ENCODE peak calls at places on chromosomes 12 and 14, in seven cellular contexts. Q is neural progenitor cell; F is ovary; C is psoas muscle; U is CD4-positive, CD25-positive, alpha-beta regulatory T cell; X is iPS DF 6.9; T is aorta. D is an unnamed sample.

GRCh38 chr14:81990312-81990761 is 456.7 kb upstream of the SEL1L start:
- DNase-seq in Q (peak; percentile 63), F (peak; percentile 23), C (no peak), U (peak; percentile 14), X (peak; percentile 63), T (no peak), D (peak; percentile 30)

GRCh38 chr14:24874514-24875202 is 175.3 kb downstream of the STXBP6 start:
- DNase-seq in Q (no peak), F (no peak), C (no peak), U (no peak), X (no peak), T (no peak), D (no peak)

GRCh38 chr12:121712462-121713256 is at the start of gene TMEM120B:
- DNase-seq in Q (peak; percentile 86), F (peak; percentile 87), C (peak; percentile 88), U (peak; percentile 86), X (no peak), T (peak; percentile 89), D (peak; percentile 95)

GRCh38 chr12:43692064-43692463 is 66.5 kb downstream of the PUS7L start:
- DNase-seq in Q (no peak), F (no peak), C (no peak), U (no peak), X (no peak), T (no peak), D (no peak)

GRCh38 chr12:21501258-21502163 is at the start of the genes GOLT1B and RECQL:
- DNase-seq in Q (peak; percentile 97), F (peak; percentile 86), C (peak; percentile 88), U (peak; percentile 94), X (peak; percentile 99), T (peak; percentile 95), D (peak; percentile 95)

GRCh38 chr14:68771631-68772030 is 21.2 kb downstream of the ZFP36L1 start:
- DNase-seq in Q (no peak), F (no peak), C (no peak), U (no peak), X (no peak), T (peak; percentile 60), D (peak; percentile 78)

GRCh38 chr14:95018845-95019244 is 138.5 kb downstream of the DICER1 start:
- DNase-seq in Q (no peak), F (no peak), C (no peak), U (no peak), X (no peak), T (no peak), D (no peak)

GRCh38 chr12:110001596-110001995 is 2.4 kb downstream of the ANKRD13A start:
- DNase-seq in Q (no peak), F (no peak), C (no peak), U (no peak), X (no peak), T (no peak), D (no peak)

GRCh38 chr12:78674311-78675085 is 190.1 kb upstream of the SYT1 start:
- DNase-seq in Q (no peak), F (no peak), C (no peak), U (no peak), X (no peak), T (no peak), D (no peak)

GRCh38 chr12:3313655-3314305 is 177.2 kb upstream of the PRMT8 start:
- DNase-seq in Q (peak; percentile 74), F (no peak), C (no peak), U (peak; percentile 5), X (no peak), T (no peak), D (no peak)

GRCh38 chr12:108839011-108839889 is 18.1 kb downstream of the SSH1 start:
- DNase-seq in Q (no peak), F (no peak), C (peak; percentile 72), U (no peak), X (no peak), T (peak; percentile 89), D (peak; percentile 64)

GRCh38 chr14:23421594-23421993 is 13.5 kb upstream of the MYH6 start:
- DNase-seq in Q (no peak), F (no peak), C (no peak), U (no peak), X (no peak), T (no peak), D (no peak)

GRCh38 chr12:14999421-15000047 is 26.7 kb downstream of the PDE6H start:
- DNase-seq in Q (no peak), F (no peak), C (no peak), U (no peak), X (no peak), T (no peak), D (no peak)

GRCh38 chr12:3065300-3065699 is 11.9 kb upstream of the TSPAN9 start:
- DNase-seq in Q (no peak), F (no peak), C (no peak), U (no peak), X (no peak), T (no peak), D (no peak)

GRCh38 chr12:88562846-88563582 is 17.3 kb downstream of the KITLG start:
- DNase-seq in Q (no peak), F (no peak), C (no peak), U (no peak), X (no peak), T (no peak), D (no peak)
- H3K4me1 ChIP-seq in Q (peaks cover 9% of the 10 kb centered on the region), F (no peaks in the 10 kb centered on the region), C (no peaks in the 10 kb centered on the region), U (no peaks in the 10 kb centered on the region), X (no peaks in the 10 kb centered on the region), T (no peaks in the 10 kb centered on the region), D (no peaks in the 10 kb centered on the region)

GRCh38 chr14:103715052-103716000 is at the start of the genes XRCC3 and ZFYVE21:
- DNase-seq in Q (peak; percentile 100), F (peak; percentile 99), C (peak; percentile 100), U (peak; percentile 100), X (peak; percentile 98), T (peak; percentile 100), D (peak; percentile 100)
- H3K4me1 ChIP-seq in Q (peaks cover 27% of the 10 kb centered on the region), F (peaks cover 25% of the 10 kb centered on the region), C (peaks cover 52% of the 10 kb centered on the region), U (peaks cover 18% of the 10 kb centered on the region), X (peaks cover 3% of the 10 kb centered on the region), T (no peaks in the 10 kb centered on the region), D (peaks cover 31% of the 10 kb centered on the region)

GRCh38 chr14:20683896-20684661 is at the start of gene RNASE4:
- DNase-seq in Q (peak; percentile 77), F (peak; percentile 90), C (peak; percentile 80), U (peak; percentile 87), X (no peak), T (peak; percentile 92), D (peak; percentile 80)
- H3K4me1 ChIP-seq in Q (peaks cover 8% of the 10 kb centered on the region), F (peaks cover 10% of the 10 kb centered on the region), C (peaks cover 17% of the 10 kb centered on the region), U (peaks cover 45% of the 10 kb centered on the region), X (no peaks in the 10 kb centered on the region), T (no peaks in the 10 kb centered on the region), D (peaks cover 14% of the 10 kb centered on the region)

DNA sequence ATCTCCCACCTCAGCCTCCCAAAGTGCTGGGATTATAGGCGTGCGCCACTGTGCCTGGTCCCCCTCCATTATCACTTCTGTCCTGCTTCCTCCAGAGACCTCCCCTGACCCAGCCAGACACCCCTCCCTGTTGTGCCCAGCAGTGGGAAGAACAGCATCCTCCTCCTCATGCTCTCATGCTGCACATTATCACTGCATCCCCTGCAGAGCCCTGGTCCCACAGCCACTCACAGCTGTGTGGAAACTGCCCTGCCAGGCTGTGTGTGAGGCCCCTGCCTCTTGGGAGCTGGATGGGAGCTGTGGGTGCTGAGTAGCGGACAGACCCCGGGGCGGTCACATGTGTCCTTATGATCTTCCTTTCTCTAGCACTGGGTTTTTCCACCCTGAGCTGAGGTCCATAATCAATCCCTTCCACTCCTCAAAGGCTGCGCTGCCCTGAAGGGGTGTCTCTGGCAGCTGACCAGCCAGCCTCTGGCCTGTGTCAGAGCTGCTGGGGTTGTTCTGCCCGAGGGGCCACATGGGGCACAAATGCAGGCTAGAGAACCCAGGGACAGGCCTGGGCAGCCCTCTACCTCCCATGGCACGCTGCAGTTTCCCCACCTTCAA is 9.2 kb downstream of the HIP1R start:
- DNase-seq in Q (no peak), F (no peak), C (no peak), U (no peak), X (no peak), T (no peak), D (no peak)
- H3K4me1 ChIP-seq in Q (no peaks in the 10 kb centered on the region), F (no peaks in the 10 kb centered on the region), C (peaks cover 13% of the 10 kb centered on the region), U (no peaks in the 10 kb centered on the region), X (peaks cover 10% of the 10 kb centered on the region), T (no peaks in the 10 kb centered on the region), D (peaks cover 47% of the 10 kb centered on the region)

GRCh38 chr12:119696943-119697342 is 29.0 kb downstream of the PRKAB1 start:
- DNase-seq in Q (no peak), F (no peak), C (no peak), U (no peak), X (no peak), T (no peak), D (no peak)

GRCh38 chr12:119695034-119695433 is 27.1 kb downstream of the PRKAB1 start:
- DNase-seq in Q (peak; percentile 54), F (no peak), C (no peak), U (no peak), X (peak; percentile 29), T (no peak), D (no peak)

GRCh38 chr12:119699199-119699765 is 31.3 kb downstream of the PRKAB1 start:
- DNase-seq in Q (no peak), F (no peak), C (no peak), U (no peak), X (no peak), T (no peak), D (no peak)

GRCh38 chr12:119704065-119704747 is 36.3 kb downstream of the PRKAB1 start:
- DNase-seq in Q (no peak), F (no peak), C (peak; percentile 32), U (no peak), X (no peak), T (no peak), D (peak; percentile 72)

DNA sequence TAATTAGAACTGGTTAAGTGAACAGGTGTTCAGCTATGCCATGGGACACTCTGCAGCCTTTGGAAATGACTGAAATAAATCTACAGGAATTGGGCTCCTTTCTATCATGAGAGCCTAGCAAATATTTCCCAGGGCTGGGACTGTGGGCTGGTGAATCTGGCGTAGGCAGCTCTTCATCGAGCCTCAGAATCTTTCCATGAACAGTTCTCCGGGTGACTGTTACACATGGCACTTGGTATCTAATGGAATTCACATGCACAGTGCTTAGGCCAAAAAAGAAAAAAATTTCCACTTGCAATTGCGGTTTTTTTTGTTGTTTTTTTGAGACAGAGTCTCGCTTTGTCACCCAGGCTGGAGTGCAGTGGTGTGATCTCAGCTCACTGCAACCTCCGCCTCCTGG is 32.1 kb downstream of the PRKAB1 start:
- DNase-seq in Q (no peak), F (no peak), C (no peak), U (no peak), X (no peak), T (no peak), D (no peak)
- H3K4me1 ChIP-seq in Q (no peaks in the 10 kb centered on the region), F (no peaks in the 10 kb centered on the region), C (peaks cover 4% of the 10 kb centered on the region), U (no peaks in the 10 kb centered on the region), X (peaks cover 2% of the 10 kb centered on the region), T (no peaks in the 10 kb centered on the region), D (no peaks in the 10 kb centered on the region)

GRCh38 chr12:113187588-113187987 is 2.1 kb downstream of the RITA1 start:
- DNase-seq in Q (no peak), F (no peak), C (no peak), U (no peak), X (no peak), T (no peak), D (no peak)

GRCh38 chr12:113190761-113191160 is 5.2 kb downstream of the RITA1 start:
- DNase-seq in Q (peak; percentile 56), F (no peak), C (no peak), U (no peak), X (peak; percentile 47), T (no peak), D (no peak)

GRCh38 chr12:113194971-113195391 is 9.5 kb downstream of the RITA1 start:
- DNase-seq in Q (peak; percentile 39), F (no peak), C (no peak), U (no peak), X (no peak), T (no peak), D (no peak)

GRCh38 chr12:113189361-113189760 is 3.8 kb downstream of the RITA1 start:
- DNase-seq in Q (no peak), F (no peak), C (no peak), U (no peak), X (no peak), T (no peak), D (no peak)

GRCh38 chr12:113191236-113191635 is 5.7 kb downstream of the RITA1 start:
- DNase-seq in Q (no peak), F (no peak), C (no peak), U (no peak), X (no peak), T (no peak), D (no peak)
- H3K4me1 ChIP-seq in Q (peaks cover 14% of the 10 kb centered on the region), F (peaks cover 9% of the 10 kb centered on the region), C (peaks cover 21% of the 10 kb centered on the region), U (peaks cover 13% of the 10 kb centered on the region), X (no peaks in the 10 kb centered on the region), T (peaks cover 2% of the 10 kb centered on the region), D (peaks cover 8% of the 10 kb centered on the region)